ENCODE peak calls at places on chromosomes 4 and X, in eight cellular contexts. One of them, this sample, is unnamed.

GRCh38 chr4:106041294-106042002 is 146.2 kb downstream of the NPNT start:
- DNase-seq in endothelial cell of umbilical vein: no peak
- DNase-seq in activated naive CD8-positive, alpha-beta T cell treated with anti-CD3 and anti-CD28 coated beads, Interleukin-2, amount 50 U/mL, for 24 hours: no peak
- DNase-seq in mammary epithelial cell: no peak
- DNase-seq in Calu3: no peak
- DNase-seq in activated CD4-positive, alpha-beta memory T cell treated with anti-CD3 and anti-CD28 coated beads, Interleukin-2, amount 10 ng/mL, durations not matched to agents 7 days and 5 days: no peak
- DNase-seq in stimulated activated CD8-positive, alpha-beta memory T cell treated with anti-CD3 and anti-CD28 coated beads, Interleukin-2, amount 100 ng/mL, for 1 hour: no peak
- DNase-seq in NCI-H510A: no peak
- DNase-seq in this sample: no peak

GRCh38 chrX:68292471-68292870 is 140.8 kb downstream of the OPHN1 start:
- DNase-seq in stimulated activated CD8-positive, alpha-beta memory T cell treated with anti-CD3 and anti-CD28 coated beads, Interleukin-2, amount 100 ng/mL, for 1 hour: no peak
- DNase-seq in activated CD4-positive, alpha-beta memory T cell treated with anti-CD3 and anti-CD28 coated beads, Interleukin-2, amount 10 ng/mL, durations not matched to agents 7 days and 5 days: no peak
- DNase-seq in endothelial cell of umbilical vein: no peak
- DNase-seq in activated naive CD8-positive, alpha-beta T cell treated with anti-CD3 and anti-CD28 coated beads, Interleukin-2, amount 50 U/mL, for 24 hours: no peak
- DNase-seq in mammary epithelial cell: peak; percentile 63
- DNase-seq in NCI-H510A: no peak
- DNase-seq in Calu3: no peak
- DNase-seq in this sample: no peak

GRCh38 chr4:88866862-88867550 is 169.4 kb upstream of the NAP1L5 start:
- DNase-seq in NCI-H510A: peak; percentile 63
- DNase-seq in Calu3: no peak
- DNase-seq in endothelial cell of umbilical vein: peak; percentile 83
- DNase-seq in stimulated activated CD8-positive, alpha-beta memory T cell treated with anti-CD3 and anti-CD28 coated beads, Interleukin-2, amount 100 ng/mL, for 1 hour: no peak
- DNase-seq in activated CD4-positive, alpha-beta memory T cell treated with anti-CD3 and anti-CD28 coated beads, Interleukin-2, amount 10 ng/mL, durations not matched to agents 7 days and 5 days: no peak
- DNase-seq in mammary epithelial cell: peak; percentile 80
- DNase-seq in activated naive CD8-positive, alpha-beta T cell treated with anti-CD3 and anti-CD28 coated beads, Interleukin-2, amount 50 U/mL, for 24 hours: no peak
- DNase-seq in this sample: no peak

GRCh38 chrX:108064001-108064400 is 19.1 kb downstream of the VSIG1 start:
- DNase-seq in activated CD4-positive, alpha-beta memory T cell treated with anti-CD3 and anti-CD28 coated beads, Interleukin-2, amount 10 ng/mL, durations not matched to agents 7 days and 5 days: no peak
- DNase-seq in NCI-H510A: no peak
- DNase-seq in activated naive CD8-positive, alpha-beta T cell treated with anti-CD3 and anti-CD28 coated beads, Interleukin-2, amount 50 U/mL, for 24 hours: no peak
- DNase-seq in stimulated activated CD8-positive, alpha-beta memory T cell treated with anti-CD3 and anti-CD28 coated beads, Interleukin-2, amount 100 ng/mL, for 1 hour: no peak
- DNase-seq in endothelial cell of umbilical vein: no peak
- DNase-seq in Calu3: no peak
- DNase-seq in mammary epithelial cell: no peak
- DNase-seq in this sample: no peak

GRCh38 chr4:1112174-1112820 is 1.1 kb downstream of the RNF212 start:
- DNase-seq in mammary epithelial cell: no peak
- DNase-seq in endothelial cell of umbilical vein: no peak
- DNase-seq in stimulated activated CD8-positive, alpha-beta memory T cell treated with anti-CD3 and anti-CD28 coated beads, Interleukin-2, amount 100 ng/mL, for 1 hour: no peak
- DNase-seq in NCI-H510A: no peak
- DNase-seq in Calu3: no peak
- DNase-seq in activated naive CD8-positive, alpha-beta T cell treated with anti-CD3 and anti-CD28 coated beads, Interleukin-2, amount 50 U/mL, for 24 hours: no peak
- DNase-seq in activated CD4-positive, alpha-beta memory T cell treated with anti-CD3 and anti-CD28 coated beads, Interleukin-2, amount 10 ng/mL, durations not matched to agents 7 days and 5 days: no peak
- DNase-seq in this sample: no peak

GRCh38 chr4:124278477-124278876 is 434.1 kb downstream of the ANKRD50 start:
- DNase-seq in Calu3: peak; percentile 46
- DNase-seq in activated naive CD8-positive, alpha-beta T cell treated with anti-CD3 and anti-CD28 coated beads, Interleukin-2, amount 50 U/mL, for 24 hours: no peak
- DNase-seq in NCI-H510A: no peak
- DNase-seq in stimulated activated CD8-positive, alpha-beta memory T cell treated with anti-CD3 and anti-CD28 coated beads, Interleukin-2, amount 100 ng/mL, for 1 hour: no peak
- DNase-seq in endothelial cell of umbilical vein: no peak
- DNase-seq in mammary epithelial cell: peak; percentile 67
- DNase-seq in activated CD4-positive, alpha-beta memory T cell treated with anti-CD3 and anti-CD28 coated beads, Interleukin-2, amount 10 ng/mL, durations not matched to agents 7 days and 5 days: no peak
- DNase-seq in this sample: no peak

GRCh38 chr4:110533940-110534339 is 58.0 kb downstream of the ENPEP start:
- DNase-seq in mammary epithelial cell: peak; percentile 89
- DNase-seq in NCI-H510A: peak; percentile 8
- DNase-seq in stimulated activated CD8-positive, alpha-beta memory T cell treated with anti-CD3 and anti-CD28 coated beads, Interleukin-2, amount 100 ng/mL, for 1 hour: no peak
- DNase-seq in activated naive CD8-positive, alpha-beta T cell treated with anti-CD3 and anti-CD28 coated beads, Interleukin-2, amount 50 U/mL, for 24 hours: no peak
- DNase-seq in endothelial cell of umbilical vein: peak; percentile 94
- DNase-seq in Calu3: peak; percentile 30
- DNase-seq in activated CD4-positive, alpha-beta memory T cell treated with anti-CD3 and anti-CD28 coated beads, Interleukin-2, amount 10 ng/mL, durations not matched to agents 7 days and 5 days: no peak
- DNase-seq in this sample: no peak

GRCh38 chr4:134327274-134328122 is 125.9 kb upstream of the PABPC4L start:
- DNase-seq in activated naive CD8-positive, alpha-beta T cell treated with anti-CD3 and anti-CD28 coated beads, Interleukin-2, amount 50 U/mL, for 24 hours: no peak
- DNase-seq in Calu3: no peak
- DNase-seq in mammary epithelial cell: no peak
- DNase-seq in stimulated activated CD8-positive, alpha-beta memory T cell treated with anti-CD3 and anti-CD28 coated beads, Interleukin-2, amount 100 ng/mL, for 1 hour: no peak
- DNase-seq in endothelial cell of umbilical vein: no peak
- DNase-seq in NCI-H510A: peak; percentile 43
- DNase-seq in activated CD4-positive, alpha-beta memory T cell treated with anti-CD3 and anti-CD28 coated beads, Interleukin-2, amount 10 ng/mL, durations not matched to agents 7 days and 5 days: no peak
- DNase-seq in this sample: no peak

GRCh38 chr4:8284391-8284790 is 14.8 kb downstream of the HTRA3 start:
- DNase-seq in Calu3: no peak
- DNase-seq in activated CD4-positive, alpha-beta memory T cell treated with anti-CD3 and anti-CD28 coated beads, Interleukin-2, amount 10 ng/mL, durations not matched to agents 7 days and 5 days: no peak
- DNase-seq in NCI-H510A: no peak
- DNase-seq in mammary epithelial cell: no peak
- DNase-seq in activated naive CD8-positive, alpha-beta T cell treated with anti-CD3 and anti-CD28 coated beads, Interleukin-2, amount 50 U/mL, for 24 hours: no peak
- DNase-seq in stimulated activated CD8-positive, alpha-beta memory T cell treated with anti-CD3 and anti-CD28 coated beads, Interleukin-2, amount 100 ng/mL, for 1 hour: no peak
- DNase-seq in endothelial cell of umbilical vein: no peak
- DNase-seq in this sample: no peak

GRCh38 chrX:134469481-134469880 is 9.5 kb downstream of the HPRT1 start:
- DNase-seq in mammary epithelial cell: peak; percentile 17
- DNase-seq in activated CD4-positive, alpha-beta memory T cell treated with anti-CD3 and anti-CD28 coated beads, Interleukin-2, amount 10 ng/mL, durations not matched to agents 7 days and 5 days: no peak
- DNase-seq in stimulated activated CD8-positive, alpha-beta memory T cell treated with anti-CD3 and anti-CD28 coated beads, Interleukin-2, amount 100 ng/mL, for 1 hour: no peak
- DNase-seq in Calu3: no peak
- DNase-seq in NCI-H510A: no peak
- DNase-seq in endothelial cell of umbilical vein: peak; percentile 38
- DNase-seq in activated naive CD8-positive, alpha-beta T cell treated with anti-CD3 and anti-CD28 coated beads, Interleukin-2, amount 50 U/mL, for 24 hours: no peak
- DNase-seq in this sample: no peak

GRCh38 chrX:70402721-70403120 is 20.4 kb upstream of the GDPD2 start:
- DNase-seq in NCI-H510A: no peak
- DNase-seq in mammary epithelial cell: peak; percentile 41
- DNase-seq in activated naive CD8-positive, alpha-beta T cell treated with anti-CD3 and anti-CD28 coated beads, Interleukin-2, amount 50 U/mL, for 24 hours: no peak
- DNase-seq in stimulated activated CD8-positive, alpha-beta memory T cell treated with anti-CD3 and anti-CD28 coated beads, Interleukin-2, amount 100 ng/mL, for 1 hour: no peak
- DNase-seq in Calu3: no peak
- DNase-seq in endothelial cell of umbilical vein: no peak
- DNase-seq in activated CD4-positive, alpha-beta memory T cell treated with anti-CD3 and anti-CD28 coated beads, Interleukin-2, amount 10 ng/mL, durations not matched to agents 7 days and 5 days: no peak
- DNase-seq in this sample: no peak

GRCh38 chr4:101000496-101000895 is 346.8 kb downstream of the PPP3CA start:
- DNase-seq in activated CD4-positive, alpha-beta memory T cell treated with anti-CD3 and anti-CD28 coated beads, Interleukin-2, amount 10 ng/mL, durations not matched to agents 7 days and 5 days: no peak
- DNase-seq in activated naive CD8-positive, alpha-beta T cell treated with anti-CD3 and anti-CD28 coated beads, Interleukin-2, amount 50 U/mL, for 24 hours: no peak
- DNase-seq in mammary epithelial cell: no peak
- DNase-seq in Calu3: no peak
- DNase-seq in NCI-H510A: no peak
- DNase-seq in endothelial cell of umbilical vein: no peak
- DNase-seq in stimulated activated CD8-positive, alpha-beta memory T cell treated with anti-CD3 and anti-CD28 coated beads, Interleukin-2, amount 100 ng/mL, for 1 hour: no peak
- DNase-seq in this sample: no peak

GRCh38 chrX:8404443-8404842 is 60.2 kb upstream of the VCX3B start:
- DNase-seq in endothelial cell of umbilical vein: peak; percentile 58
- DNase-seq in stimulated activated CD8-positive, alpha-beta memory T cell treated with anti-CD3 and anti-CD28 coated beads, Interleukin-2, amount 100 ng/mL, for 1 hour: no peak
- DNase-seq in Calu3: no peak
- DNase-seq in mammary epithelial cell: peak; percentile 9
- DNase-seq in activated CD4-positive, alpha-beta memory T cell treated with anti-CD3 and anti-CD28 coated beads, Interleukin-2, amount 10 ng/mL, durations not matched to agents 7 days and 5 days: no peak
- DNase-seq in NCI-H510A: no peak
- DNase-seq in activated naive CD8-positive, alpha-beta T cell treated with anti-CD3 and anti-CD28 coated beads, Interleukin-2, amount 50 U/mL, for 24 hours: no peak
- DNase-seq in this sample: no peak

GRCh38 chrX:128816919-128817318 is 706.4 kb downstream of the SMARCA1 start:
- DNase-seq in mammary epithelial cell: no peak
- DNase-seq in NCI-H510A: no peak
- DNase-seq in activated CD4-positive, alpha-beta memory T cell treated with anti-CD3 and anti-CD28 coated beads, Interleukin-2, amount 10 ng/mL, durations not matched to agents 7 days and 5 days: no peak
- DNase-seq in endothelial cell of umbilical vein: no peak
- DNase-seq in activated naive CD8-positive, alpha-beta T cell treated with anti-CD3 and anti-CD28 coated beads, Interleukin-2, amount 50 U/mL, for 24 hours: no peak
- DNase-seq in stimulated activated CD8-positive, alpha-beta memory T cell treated with anti-CD3 and anti-CD28 coated beads, Interleukin-2, amount 100 ng/mL, for 1 hour: no peak
- DNase-seq in Calu3: no peak
- DNase-seq in this sample: no peak

GRCh38 chr4:13059015-13059414 is 425.1 kb downstream of the RAB28 start:
- DNase-seq in stimulated activated CD8-positive, alpha-beta memory T cell treated with anti-CD3 and anti-CD28 coated beads, Interleukin-2, amount 100 ng/mL, for 1 hour: no peak
- DNase-seq in activated CD4-positive, alpha-beta memory T cell treated with anti-CD3 and anti-CD28 coated beads, Interleukin-2, amount 10 ng/mL, durations not matched to agents 7 days and 5 days: no peak
- DNase-seq in NCI-H510A: no peak
- DNase-seq in activated naive CD8-positive, alpha-beta T cell treated with anti-CD3 and anti-CD28 coated beads, Interleukin-2, amount 50 U/mL, for 24 hours: no peak
- DNase-seq in Calu3: no peak
- DNase-seq in endothelial cell of umbilical vein: no peak
- DNase-seq in mammary epithelial cell: no peak
- DNase-seq in this sample: no peak

GRCh38 chr4:59455751-59456150 is 1744.4 kb upstream of the ADGRL3 start:
- DNase-seq in endothelial cell of umbilical vein: no peak
- DNase-seq in activated naive CD8-positive, alpha-beta T cell treated with anti-CD3 and anti-CD28 coated beads, Interleukin-2, amount 50 U/mL, for 24 hours: no peak
- DNase-seq in NCI-H510A: no peak
- DNase-seq in Calu3: no peak
- DNase-seq in stimulated activated CD8-positive, alpha-beta memory T cell treated with anti-CD3 and anti-CD28 coated beads, Interleukin-2, amount 100 ng/mL, for 1 hour: no peak
- DNase-seq in mammary epithelial cell: no peak
- DNase-seq in activated CD4-positive, alpha-beta memory T cell treated with anti-CD3 and anti-CD28 coated beads, Interleukin-2, amount 10 ng/mL, durations not matched to agents 7 days and 5 days: no peak
- DNase-seq in this sample: no peak

GRCh38 chrX:18415386-18415785 is 10.0 kb upstream of the CDKL5 start:
- DNase-seq in activated CD4-positive, alpha-beta memory T cell treated with anti-CD3 and anti-CD28 coated beads, Interleukin-2, amount 10 ng/mL, durations not matched to agents 7 days and 5 days: no peak
- DNase-seq in NCI-H510A: no peak
- DNase-seq in activated naive CD8-positive, alpha-beta T cell treated with anti-CD3 and anti-CD28 coated beads, Interleukin-2, amount 50 U/mL, for 24 hours: no peak
- DNase-seq in endothelial cell of umbilical vein: no peak
- DNase-seq in mammary epithelial cell: no peak
- DNase-seq in Calu3: no peak
- DNase-seq in stimulated activated CD8-positive, alpha-beta memory T cell treated with anti-CD3 and anti-CD28 coated beads, Interleukin-2, amount 100 ng/mL, for 1 hour: no peak
- DNase-seq in this sample: no peak

GRCh38 chr4:8854866-8855265 is 16.8 kb downstream of the HMX1 start:
- DNase-seq in NCI-H510A: no peak
- DNase-seq in stimulated activated CD8-positive, alpha-beta memory T cell treated with anti-CD3 and anti-CD28 coated beads, Interleukin-2, amount 100 ng/mL, for 1 hour: no peak
- DNase-seq in Calu3: no peak
- DNase-seq in mammary epithelial cell: no peak
- DNase-seq in endothelial cell of umbilical vein: no peak
- DNase-seq in activated naive CD8-positive, alpha-beta T cell treated with anti-CD3 and anti-CD28 coated beads, Interleukin-2, amount 50 U/mL, for 24 hours: no peak
- DNase-seq in activated CD4-positive, alpha-beta memory T cell treated with anti-CD3 and anti-CD28 coated beads, Interleukin-2, amount 10 ng/mL, durations not matched to agents 7 days and 5 days: no peak
- DNase-seq in this sample: no peak

GRCh38 chrX:12975670-12975965 is 708 bp downstream of the TMSB4X start:
- DNase-seq in endothelial cell of umbilical vein: no peak
- DNase-seq in mammary epithelial cell: no peak
- DNase-seq in NCI-H510A: peak; percentile 18
- DNase-seq in activated naive CD8-positive, alpha-beta T cell treated with anti-CD3 and anti-CD28 coated beads, Interleukin-2, amount 50 U/mL, for 24 hours: no peak
- DNase-seq in stimulated activated CD8-positive, alpha-beta memory T cell treated with anti-CD3 and anti-CD28 coated beads, Interleukin-2, amount 100 ng/mL, for 1 hour: no peak
- DNase-seq in Calu3: no peak
- DNase-seq in activated CD4-positive, alpha-beta memory T cell treated with anti-CD3 and anti-CD28 coated beads, Interleukin-2, amount 10 ng/mL, durations not matched to agents 7 days and 5 days: no peak
- DNase-seq in this sample: no peak

GRCh38 chr4:1400191-1400805 is 5.9 kb downstream of the NKX1-1 start:
- DNase-seq in endothelial cell of umbilical vein: no peak
- DNase-seq in Calu3: no peak
- DNase-seq in NCI-H510A: no peak
- DNase-seq in activated naive CD8-positive, alpha-beta T cell treated with anti-CD3 and anti-CD28 coated beads, Interleukin-2, amount 50 U/mL, for 24 hours: no peak
- DNase-seq in stimulated activated CD8-positive, alpha-beta memory T cell treated with anti-CD3 and anti-CD28 coated beads, Interleukin-2, amount 100 ng/mL, for 1 hour: no peak
- DNase-seq in activated CD4-positive, alpha-beta memory T cell treated with anti-CD3 and anti-CD28 coated beads, Interleukin-2, amount 10 ng/mL, durations not matched to agents 7 days and 5 days: no peak
- DNase-seq in mammary epithelial cell: no peak
- DNase-seq in this sample: no peak

GRCh38 chrX:12981880-12982279 is 7.0 kb downstream of the TMSB4X start:
- DNase-seq in Calu3: no peak
- DNase-seq in activated naive CD8-positive, alpha-beta T cell treated with anti-CD3 and anti-CD28 coated beads, Interleukin-2, amount 50 U/mL, for 24 hours: no peak
- DNase-seq in mammary epithelial cell: no peak
- DNase-seq in NCI-H510A: no peak
- DNase-seq in endothelial cell of umbilical vein: no peak
- DNase-seq in activated CD4-positive, alpha-beta memory T cell treated with anti-CD3 and anti-CD28 coated beads, Interleukin-2, amount 10 ng/mL, durations not matched to agents 7 days and 5 days: no peak
- DNase-seq in stimulated activated CD8-positive, alpha-beta memory T cell treated with anti-CD3 and anti-CD28 coated beads, Interleukin-2, amount 100 ng/mL, for 1 hour: no peak
- DNase-seq in this sample: no peak

GRCh38 chr4:83267121-83267834 is 17.3 kb downstream of the COQ2 start:
- DNase-seq in endothelial cell of umbilical vein: peak; percentile 36
- DNase-seq in activated CD4-positive, alpha-beta memory T cell treated with anti-CD3 and anti-CD28 coated beads, Interleukin-2, amount 10 ng/mL, durations not matched to agents 7 days and 5 days: no peak
- DNase-seq in NCI-H510A: no peak
- DNase-seq in mammary epithelial cell: no peak
- DNase-seq in Calu3: no peak
- DNase-seq in activated naive CD8-positive, alpha-beta T cell treated with anti-CD3 and anti-CD28 coated beads, Interleukin-2, amount 50 U/mL, for 24 hours: no peak
- DNase-seq in stimulated activated CD8-positive, alpha-beta memory T cell treated with anti-CD3 and anti-CD28 coated beads, Interleukin-2, amount 100 ng/mL, for 1 hour: no peak
- DNase-seq in this sample: no peak

GRCh38 chr4:2255501-2256155 is 6.3 kb downstream of the MXD4 start:
- DNase-seq in stimulated activated CD8-positive, alpha-beta memory T cell treated with anti-CD3 and anti-CD28 coated beads, Interleukin-2, amount 100 ng/mL, for 1 hour: no peak
- DNase-seq in activated CD4-positive, alpha-beta memory T cell treated with anti-CD3 and anti-CD28 coated beads, Interleukin-2, amount 10 ng/mL, durations not matched to agents 7 days and 5 days: peak; percentile 14
- DNase-seq in NCI-H510A: no peak
- DNase-seq in mammary epithelial cell: no peak
- DNase-seq in activated naive CD8-positive, alpha-beta T cell treated with anti-CD3 and anti-CD28 coated beads, Interleukin-2, amount 50 U/mL, for 24 hours: no peak
- DNase-seq in Calu3: no peak
- DNase-seq in endothelial cell of umbilical vein: no peak
- DNase-seq in this sample: peak; percentile 0

GRCh38 chrX:77668391-77669237 is 117.4 kb downstream of the ATRX start:
- DNase-seq in stimulated activated CD8-positive, alpha-beta memory T cell treated with anti-CD3 and anti-CD28 coated beads, Interleukin-2, amount 100 ng/mL, for 1 hour: no peak
- DNase-seq in mammary epithelial cell: peak; percentile 44
- DNase-seq in activated naive CD8-positive, alpha-beta T cell treated with anti-CD3 and anti-CD28 coated beads, Interleukin-2, amount 50 U/mL, for 24 hours: no peak
- DNase-seq in endothelial cell of umbilical vein: peak; percentile 81
- DNase-seq in activated CD4-positive, alpha-beta memory T cell treated with anti-CD3 and anti-CD28 coated beads, Interleukin-2, amount 10 ng/mL, durations not matched to agents 7 days and 5 days: no peak
- DNase-seq in Calu3: peak; percentile 15
- DNase-seq in NCI-H510A: no peak
- DNase-seq in this sample: no peak

GRCh38 chr4:158783775-158784174 is 14.9 kb downstream of the FNIP2 start:
- DNase-seq in activated CD4-positive, alpha-beta memory T cell treated with anti-CD3 and anti-CD28 coated beads, Interleukin-2, amount 10 ng/mL, durations not matched to agents 7 days and 5 days: no peak
- DNase-seq in mammary epithelial cell: peak; percentile 35
- DNase-seq in Calu3: no peak
- DNase-seq in NCI-H510A: no peak
- DNase-seq in stimulated activated CD8-positive, alpha-beta memory T cell treated with anti-CD3 and anti-CD28 coated beads, Interleukin-2, amount 100 ng/mL, for 1 hour: no peak
- DNase-seq in endothelial cell of umbilical vein: peak; percentile 69
- DNase-seq in activated naive CD8-positive, alpha-beta T cell treated with anti-CD3 and anti-CD28 coated beads, Interleukin-2, amount 50 U/mL, for 24 hours: no peak
- DNase-seq in this sample: no peak

GRCh38 chrX:50903387-50904027 is 7.0 kb upstream of the BMP15 start:
- DNase-seq in Calu3: peak; percentile 61
- DNase-seq in NCI-H510A: no peak
- DNase-seq in activated naive CD8-positive, alpha-beta T cell treated with anti-CD3 and anti-CD28 coated beads, Interleukin-2, amount 50 U/mL, for 24 hours: peak; percentile 16
- DNase-seq in stimulated activated CD8-positive, alpha-beta memory T cell treated with anti-CD3 and anti-CD28 coated beads, Interleukin-2, amount 100 ng/mL, for 1 hour: no peak
- DNase-seq in activated CD4-positive, alpha-beta memory T cell treated with anti-CD3 and anti-CD28 coated beads, Interleukin-2, amount 10 ng/mL, durations not matched to agents 7 days and 5 days: no peak
- DNase-seq in mammary epithelial cell: peak; percentile 20
- DNase-seq in endothelial cell of umbilical vein: peak; percentile 53
- DNase-seq in this sample: peak; percentile 5

GRCh38 chr4:74423101-74423500 is 21.8 kb upstream of the AREG start:
- DNase-seq in Calu3: no peak
- DNase-seq in NCI-H510A: no peak
- DNase-seq in activated CD4-positive, alpha-beta memory T cell treated with anti-CD3 and anti-CD28 coated beads, Interleukin-2, amount 10 ng/mL, durations not matched to agents 7 days and 5 days: no peak
- DNase-seq in activated naive CD8-positive, alpha-beta T cell treated with anti-CD3 and anti-CD28 coated beads, Interleukin-2, amount 50 U/mL, for 24 hours: no peak
- DNase-seq in stimulated activated CD8-positive, alpha-beta memory T cell treated with anti-CD3 and anti-CD28 coated beads, Interleukin-2, amount 100 ng/mL, for 1 hour: no peak
- DNase-seq in endothelial cell of umbilical vein: peak; percentile 81
- DNase-seq in mammary epithelial cell: no peak
- DNase-seq in this sample: no peak

GRCh38 chrX:46903458-46904242 is 8.6 kb upstream of the JADE3 start:
- DNase-seq in activated CD4-positive, alpha-beta memory T cell treated with anti-CD3 and anti-CD28 coated beads, Interleukin-2, amount 10 ng/mL, durations not matched to agents 7 days and 5 days: peak; percentile 59
- DNase-seq in mammary epithelial cell: peak; percentile 65
- DNase-seq in Calu3: peak; percentile 84
- DNase-seq in stimulated activated CD8-positive, alpha-beta memory T cell treated with anti-CD3 and anti-CD28 coated beads, Interleukin-2, amount 100 ng/mL, for 1 hour: no peak
- DNase-seq in NCI-H510A: peak; percentile 66
- DNase-seq in activated naive CD8-positive, alpha-beta T cell treated with anti-CD3 and anti-CD28 coated beads, Interleukin-2, amount 50 U/mL, for 24 hours: peak; percentile 52
- DNase-seq in endothelial cell of umbilical vein: peak; percentile 83
- DNase-seq in this sample: peak; percentile 49

GRCh38 chrX:153226344-153227190 is 47.5 kb downstream of the MAGEA1 start:
- DNase-seq in stimulated activated CD8-positive, alpha-beta memory T cell treated with anti-CD3 and anti-CD28 coated beads, Interleukin-2, amount 100 ng/mL, for 1 hour: no peak
- DNase-seq in mammary epithelial cell: peak; percentile 88
- DNase-seq in NCI-H510A: no peak
- DNase-seq in activated CD4-positive, alpha-beta memory T cell treated with anti-CD3 and anti-CD28 coated beads, Interleukin-2, amount 10 ng/mL, durations not matched to agents 7 days and 5 days: no peak
- DNase-seq in Calu3: peak; percentile 63
- DNase-seq in endothelial cell of umbilical vein: no peak
- DNase-seq in activated naive CD8-positive, alpha-beta T cell treated with anti-CD3 and anti-CD28 coated beads, Interleukin-2, amount 50 U/mL, for 24 hours: peak; percentile 5
- DNase-seq in this sample: peak; percentile 11

GRCh38 chr4:6532658-6533057 is 42.3 kb upstream of the MAN2B2 start:
- DNase-seq in activated CD4-positive, alpha-beta memory T cell treated with anti-CD3 and anti-CD28 coated beads, Interleukin-2, amount 10 ng/mL, durations not matched to agents 7 days and 5 days: no peak
- DNase-seq in mammary epithelial cell: no peak
- DNase-seq in Calu3: no peak
- DNase-seq in endothelial cell of umbilical vein: no peak
- DNase-seq in NCI-H510A: no peak
- DNase-seq in stimulated activated CD8-positive, alpha-beta memory T cell treated with anti-CD3 and anti-CD28 coated beads, Interleukin-2, amount 100 ng/mL, for 1 hour: no peak
- DNase-seq in activated naive CD8-positive, alpha-beta T cell treated with anti-CD3 and anti-CD28 coated beads, Interleukin-2, amount 50 U/mL, for 24 hours: no peak
- DNase-seq in this sample: no peak

This sample was measured in activated CD4-positive, alpha-beta T cell treated with anti-CD3 and anti-CD28 coated beads, Interleukin-2, amount 50 U/mL, for 48 hours.